ENCODE peak calls at places on chromosomes 13 and 19, in eight cellular contexts. O, D, K, G, F, T, B and V are unnamed samples.

GRCh38 chr19:34323433-34324204 is 41.4 kb upstream of the GPI start:
- DNase-seq in O (no peak), D (no peak), K (no peak), G (no peak), F (no peak), T (no peak), B (no peak), V (no peak)

GRCh38 chr13:95253033-95253432 is 48.2 kb downstream of the ABCC4 start:
- DNase-seq in O (no peak), D (no peak), K (no peak), G (no peak), F (no peak), T (no peak), B (no peak), V (no peak)

GRCh38 chr19:49766938-49767315 is at the start of gene AP2A1:
- DNase-seq in O (no peak), D (no peak), K (no peak), G (no peak), F (no peak), T (no peak), B (no peak), V (no peak)

GRCh38 chr19:29962777-29963176 is 20.7 kb downstream of the URI1 start:
- DNase-seq in O (no peak), D (no peak), K (no peak), G (no peak), F (no peak), T (no peak), B (no peak), V (no peak)

GRCh38 chr19:5196832-5197231 is 143.8 kb downstream of the PTPRS start:
- DNase-seq in O (no peak), D (no peak), K (no peak), G (no peak), F (no peak), T (no peak), B (no peak), V (no peak)

GRCh38 chr19:32357720-32358119 is 12.3 kb downstream of the ZNF507 start:
- DNase-seq in O (no peak), D (no peak), K (no peak), G (no peak), F (no peak), T (no peak), B (no peak), V (no peak)

GRCh38 chr19:3071764-3072163 is 9.5 kb upstream of the TLE5 start:
- DNase-seq in O (no peak), D (no peak), K (no peak), G (no peak), F (no peak), T (no peak), B (no peak), V (no peak)

GRCh38 chr19:15248648-15249559 is 16.7 kb upstream of the EPHX3 start:
- DNase-seq in O (peak; percentile 79), D (peak; percentile 20), K (no peak), G (peak; percentile 25), F (no peak), T (no peak), B (peak; percentile 90), V (peak; percentile 74)

GRCh38 chr19:35797663-35798062 is 15.0 kb downstream of the PRODH2 start:
- DNase-seq in O (peak; percentile 67), D (peak; percentile 31), K (no peak), G (peak; percentile 51), F (no peak), T (no peak), B (no peak), V (no peak)

GRCh38 chr19:35977446-35978222 is 17.4 kb upstream of the SDHAF1 start:
- DNase-seq in O (no peak), D (no peak), K (peak; percentile 28), G (no peak), F (no peak), T (peak; percentile 53), B (no peak), V (no peak)

GRCh38 chr19:14449321-14449720 is 16.2 kb downstream of the PKN1 start:
- DNase-seq in O (no peak), D (no peak), K (no peak), G (no peak), F (no peak), T (no peak), B (no peak), V (no peak)

GRCh38 chr19:49949735-49950589 is 11.0 kb downstream of the SIGLEC11 start:
- DNase-seq in O (no peak), D (no peak), K (no peak), G (no peak), F (no peak), T (no peak), B (no peak), V (no peak)

GRCh38 chr19:48364564-48365363 is 597 bp downstream of the SYNGR4 start:
- DNase-seq in O (no peak), D (no peak), K (no peak), G (no peak), F (no peak), T (no peak), B (no peak), V (peak; percentile 25)

GRCh38 chr19:40465025-40465780 is at the start of gene BLVRB:
- DNase-seq in O (no peak), D (no peak), K (peak; percentile 61), G (no peak), F (peak; percentile 22), T (no peak), B (no peak), V (peak; percentile 63)

GRCh38 chr19:12052571-12053169 is at the start of gene ZNF878:
- DNase-seq in O (peak; percentile 95), D (peak; percentile 78), K (peak; percentile 65), G (peak; percentile 79), F (peak; percentile 25), T (peak; percentile 79), B (peak; percentile 88), V (peak; percentile 93)

GRCh38 chr19:9406798-9407352 is 28.5 kb downstream of the ZNF266 start:
- DNase-seq in O (peak; percentile 84), D (no peak), K (peak; percentile 32), G (peak; percentile 46), F (peak; percentile 32), T (peak; percentile 69), B (peak; percentile 78), V (peak; percentile 26)

GRCh38 chr19:1000095-1000494 is at the start of gene GRIN3B:
- DNase-seq in O (peak; percentile 56), D (no peak), K (peak; percentile 62), G (no peak), F (peak; percentile 47), T (peak; percentile 66), B (peak; percentile 54), V (peak; percentile 73)

GRCh38 chr13:79369226-79369625 is 36.8 kb downstream of the RBM26 start:
- DNase-seq in O (no peak), D (no peak), K (no peak), G (no peak), F (no peak), T (no peak), B (no peak), V (no peak)

GRCh38 chr13:50892162-50892944 is 17.2 kb upstream of the RNASEH2B start:
- DNase-seq in O (no peak), D (no peak), K (peak; percentile 79), G (no peak), F (no peak), T (peak; percentile 39), B (no peak), V (peak; percentile 40)

GRCh38 chr19:3171894-3172679 is 6.5 kb upstream of the S1PR4 start:
- DNase-seq in O (no peak), D (no peak), K (no peak), G (no peak), F (no peak), T (no peak), B (peak; percentile 33), V (no peak)

GRCh38 chr19:50943074-50943828 is 9.6 kb downstream of the KLK5 start:
- DNase-seq in O (no peak), D (no peak), K (no peak), G (no peak), F (no peak), T (no peak), B (peak; percentile 59), V (no peak)

GRCh38 chr19:2922987-2923386 is 21.8 kb downstream of the ZNF77 start:
- DNase-seq in O (no peak), D (no peak), K (no peak), G (no peak), F (no peak), T (no peak), B (no peak), V (no peak)

GRCh38 chr13:19596960-19597361 is 35.6 kb upstream of the TPTE2 start:
- DNase-seq in O (no peak), D (no peak), K (no peak), G (no peak), F (no peak), T (no peak), B (peak; percentile 54), V (no peak)

GRCh38 chr19:12913871-12914690 is 5.0 kb downstream of the SYCE2 start:
- DNase-seq in O (no peak), D (peak; percentile 14), K (peak; percentile 75), G (no peak), F (no peak), T (peak; percentile 46), B (no peak), V (peak; percentile 45)

GRCh38 chr13:109844396-109844795 is 58.0 kb upstream of the IRS2 start:
- DNase-seq in O (no peak), D (no peak), K (no peak), G (no peak), F (no peak), T (no peak), B (no peak), V (no peak)

GRCh38 chr19:610801-611505 is 21.3 kb downstream of the HCN2 start:
- DNase-seq in O (peak; percentile 55), D (no peak), K (peak; percentile 78), G (no peak), F (peak; percentile 50), T (peak; percentile 75), B (no peak), V (peak; percentile 54)

GRCh38 chr13:102354011-102354410 is 47.8 kb downstream of the FGF14 start:
- DNase-seq in O (no peak), D (no peak), K (no peak), G (no peak), F (no peak), T (no peak), B (no peak), V (no peak)

GRCh38 chr19:16259385-16260159 is 61.9 kb downstream of the AP1M1 start:
- DNase-seq in O (no peak), D (no peak), K (peak; percentile 60), G (no peak), F (no peak), T (no peak), B (no peak), V (peak; percentile 68)

GRCh38 chr19:53730391-53730790 is 93.7 kb downstream of the NLRP12 start:
- DNase-seq in O (no peak), D (no peak), K (no peak), G (no peak), F (no peak), T (no peak), B (no peak), V (no peak)

GRCh38 chr13:98187862-98188261 is 10.8 kb upstream of the RNF113B start:
- DNase-seq in O (peak; percentile 50), D (peak; percentile 35), K (no peak), G (no peak), F (no peak), T (no peak), B (no peak), V (no peak)

GRCh38 chr13:76223565-76223964 is 587.4 kb downstream of the LMO7 start:
- DNase-seq in O (no peak), D (no peak), K (no peak), G (no peak), F (no peak), T (no peak), B (no peak), V (no peak)

GRCh38 chr19:1361601-1362384 is 21.9 kb upstream of the NDUFS7 start:
- DNase-seq in O (no peak), D (no peak), K (no peak), G (no peak), F (no peak), T (no peak), B (no peak), V (no peak)

GRCh38 chr13:44307844-44308243 is 65.8 kb upstream of the SERP2 start:
- DNase-seq in O (no peak), D (no peak), K (no peak), G (no peak), F (no peak), T (no peak), B (no peak), V (no peak)